ENCODE peak calls at places on chromosomes 12 and 14, in six cellular contexts. S is HCT116, J is A549, H is Peyer's patch, F is body of pancreas, X is upper lobe of left lung. K is an unnamed sample.

GRCh38 chr14:36848213-36848612 is 186.6 kb downstream of the PAX9 start:
- DNase-seq in S (no peak), J (no peak), F (no peak), H (no peak), X (no peak), K (no peak)

GRCh38 chr14:72986214-72986613 is 40.7 kb downstream of the ZFYVE1 start:
- DNase-seq in H (no peak), X (no peak), F (no peak), S (no peak), J (no peak), K (no peak)

GRCh38 chr14:98957211-98958047 is 314.6 kb downstream of the BCL11B start:
- DNase-seq in X (no peak), F (peak), J (peak), H (no peak), S (no peak), K (peak)

GRCh38 chr12:103399986-103400385 is 95.8 kb downstream of the C12orf42 start:
- DNase-seq in H (no peak), X (no peak), F (no peak), J (no peak), S (no peak), K (no peak)

GRCh38 chr12:7498832-7499231 is 4.7 kb downstream of the CD163 start:
- DNase-seq in H (no peak), J (no peak), F (no peak), X (no peak), S (no peak), K (no peak)

GRCh38 chr12:50765325-50765911 is 1.5 kb downstream of the ATF1 start:
- DNase-seq in J (peak), F (peak), H (no peak), X (no peak), S (no peak), K (peak)

GRCh38 chr12:6765048-6765633 is 1.0 kb upstream of the PTMS start:
- DNase-seq in X (no peak), S (no peak), H (no peak), J (peak), F (no peak), K (no peak)

GRCh38 chr14:102901633-102902032 is 20.8 kb upstream of the AMN start:
- DNase-seq in J (no peak), F (no peak), S (no peak), X (peak), H (no peak), K (no peak)

GRCh38 chr14:104435147-104436046 is 144.2 kb upstream of the C14orf180 start:
- DNase-seq in X (peak), J (no peak), S (no peak), F (no peak), H (no peak), K (no peak)

DNA sequence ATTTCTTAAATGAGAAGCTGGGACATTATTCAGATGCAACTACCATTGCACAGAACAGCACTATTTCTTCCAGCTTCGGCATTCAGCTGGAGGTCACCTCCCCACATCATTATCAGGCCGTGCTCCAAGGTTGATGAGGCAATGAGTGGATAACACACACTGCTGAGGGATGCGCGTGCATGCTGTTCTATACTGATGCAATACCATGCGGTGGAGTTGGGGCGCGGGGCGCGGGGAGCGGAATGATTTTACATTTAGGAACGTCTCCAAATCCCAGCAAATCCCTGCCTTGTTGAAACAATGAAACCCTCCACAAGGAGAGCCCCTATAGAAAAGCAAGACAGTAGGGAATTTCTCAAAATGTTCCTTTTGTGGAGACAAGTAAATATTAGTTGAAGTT is 283.4 kb downstream of the GRIN2B start:
- DNase-seq in X (peak), J (no peak), S (no peak), H (no peak), F (no peak), K (no peak)
- TF ChIP-seq CTCF in X (no peak), J (no peak), S (no peak), H (no peak), F (no peak), K (no peak)

GRCh38 chr12:96255077-96255476 is 60.9 kb downstream of the ELK3 start:
- DNase-seq in S (no peak), J (no peak), X (no peak), H (no peak), F (no peak), K (no peak)
- TF ChIP-seq POLR2A in S (no peak), J (no peak), X (no peak), H (no peak), F (no peak), K (no peak)

DNA sequence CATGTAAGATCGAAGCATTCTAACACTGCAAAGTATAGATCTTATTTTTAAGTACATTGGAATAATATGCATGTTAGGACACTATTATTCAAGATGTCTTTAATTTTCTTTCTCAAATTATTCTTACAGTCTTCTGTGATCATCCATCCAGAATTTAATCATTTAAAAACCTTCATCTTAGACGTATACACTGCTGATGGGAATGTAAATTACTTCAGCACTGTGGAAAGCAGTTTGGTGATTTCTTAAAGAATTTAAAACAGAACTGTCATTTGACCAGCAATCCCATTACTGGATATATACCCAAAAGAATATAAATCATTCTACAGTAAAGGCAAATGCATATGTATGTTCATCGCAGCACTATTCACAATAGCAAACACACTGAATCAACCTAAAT is 3.2 kb upstream of the RPS29 start:
- DNase-seq in S (no peak), F (no peak), X (no peak), J (no peak), H (no peak), K (no peak)
- H3K27ac ChIP-seq in S (no peak), F (no peak), X (no peak), J (no peak), H (no peak), K (no peak)

GRCh38 chr12:76878045-76878898 is 547 bp downstream of the CSRP2 start:
- DNase-seq in X (peak), H (peak), S (peak), F (peak), J (peak), K (no peak)
- TF ChIP-seq CTCF in X (peak), H (no peak), S (no peak), F (no peak), J (no peak), K (no peak)

DNA sequence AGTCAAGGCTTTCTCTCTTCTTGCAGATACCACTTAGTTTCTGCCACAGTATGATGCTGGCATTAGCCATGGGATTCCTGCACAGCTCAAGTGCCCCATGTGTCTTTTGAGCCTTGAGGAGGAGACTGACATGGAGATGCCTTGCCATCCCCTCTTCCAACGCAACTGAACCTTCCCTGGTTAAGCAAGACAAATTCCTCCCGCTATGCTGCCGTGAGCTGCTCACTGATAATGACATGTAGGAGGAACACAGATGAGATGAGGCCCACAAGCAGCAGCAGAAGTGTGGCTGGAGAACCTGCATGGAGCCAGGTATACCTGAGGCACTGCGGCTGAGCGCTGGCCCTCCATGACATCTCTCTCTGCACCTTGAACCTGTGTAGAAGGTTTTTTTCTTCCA is 15.4 kb upstream of the PPP1R1A start:
- DNase-seq in F (no peak), H (no peak), X (no peak), J (no peak), S (no peak), K (no peak)
- TF ChIP-seq POLR2A in F (no peak), H (no peak), X (no peak), J (no peak), S (no peak), K (no peak)

GRCh38 chr12:26966842-26967241 is 28.6 kb downstream of the FGFR1OP2 start:
- DNase-seq in F (no peak), S (no peak), H (no peak), X (no peak), J (no peak), K (no peak)
- H3K27ac ChIP-seq in F (no peak), S (no peak), H (no peak), X (no peak), J (no peak), K (no peak)

GRCh38 chr12:122500685-122501488 is at the start of gene ZCCHC8:
- DNase-seq in X (peak), H (peak), S (peak), F (peak), J (peak), K (peak)
- TF ChIP-seq CTCF in X (no peak), H (peak), S (no peak), F (no peak), J (peak), K (peak)

DNA sequence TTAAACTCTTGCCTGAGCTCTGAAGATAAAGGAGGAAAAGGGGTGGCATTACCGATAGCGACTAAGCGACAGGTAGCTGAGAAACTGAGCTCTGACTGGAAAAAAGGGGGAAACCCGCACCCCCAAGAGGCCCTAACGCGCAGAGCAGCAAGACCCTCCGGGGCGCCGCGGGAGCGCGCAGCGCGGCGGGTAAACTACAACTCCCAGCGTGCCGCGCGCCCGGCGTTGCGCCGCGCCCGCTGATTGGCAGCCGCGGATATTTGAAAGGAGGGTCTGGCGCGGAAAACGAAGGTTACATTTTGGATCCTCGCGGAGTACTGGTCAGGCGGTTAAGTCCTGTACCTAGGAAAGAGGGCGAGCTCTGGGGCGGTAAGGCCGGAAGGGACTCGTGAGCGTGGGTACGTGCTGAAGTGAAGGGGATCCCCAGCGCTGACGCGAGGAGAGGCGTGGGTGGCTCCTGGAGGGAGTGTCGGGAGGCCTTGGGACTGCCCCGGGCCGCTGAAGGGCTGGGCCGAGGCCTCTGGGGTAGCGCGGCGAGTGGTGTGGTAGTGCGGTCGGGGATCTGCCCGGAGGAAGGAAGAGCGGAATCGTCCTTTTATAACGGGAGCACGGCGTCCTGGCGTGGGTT is at the start of gene ESPL1:
- DNase-seq in S (peak), F (peak), H (peak), J (peak), X (peak), K (peak)
- TF ChIP-seq POLR2A in S (no peak), F (peak), H (no peak), J (no peak), X (no peak), K (no peak)